ENCODE peak calls at places on chromosomes 2 and 18, in eight cellular contexts. G, P, E, J, K, U, T and O are unnamed samples.

GRCh38 chr2:130319536-130319935 is 23.2 kb upstream of the IMP4 start:
- DNase-seq in J (no peak), U (no peak), E (no peak), P (no peak), G (no peak), T (no peak), K (no peak), O (no peak)

GRCh38 chr2:131659168-131659572 is 131.5 kb downstream of the CCDC74A start:
- DNase-seq in E (no peak), T (no peak), U (no peak), G (no peak), K (no peak), J (no peak), P (no peak), O (no peak)

GRCh38 chr2:236119476-236119875 is 48.7 kb downstream of the GBX2 start:
- DNase-seq in J (no peak), E (no peak), K (no peak), U (no peak), G (no peak), T (no peak), P (no peak), O (no peak)

GRCh38 chr18:21069468-21069867 is 42.1 kb downstream of the ROCK1 start:
- DNase-seq in T (no peak), U (no peak), J (no peak), K (no peak), E (no peak), P (no peak), G (no peak), O (no peak)

GRCh38 chr2:149526689-149527088 is 60.9 kb downstream of the MMADHC start:
- DNase-seq in U (no peak), K (no peak), G (no peak), J (no peak), T (no peak), E (no peak), P (no peak), O (no peak)

GRCh38 chr2:233892793-233893192 is 24.4 kb upstream of the TRPM8 start:
- DNase-seq in G (no peak), P (no peak), J (no peak), U (no peak), E (no peak), K (no peak), T (no peak), O (peak; percentile 4)

GRCh38 chr2:100730290-100730868 is 89.6 kb upstream of the NPAS2 start:
- DNase-seq in P (no peak), G (peak; percentile 72), K (peak; percentile 66), U (peak; percentile 47), T (no peak), J (peak; percentile 81), E (peak; percentile 18), O (peak; percentile 76)

GRCh38 chr2:121722479-121722878 is 14.2 kb downstream of the NIFK start:
- DNase-seq in P (peak; percentile 28), T (no peak), J (no peak), G (no peak), U (no peak), K (no peak), E (no peak), O (no peak)

GRCh38 chr2:23464156-23464555 is 79.2 kb downstream of the KLHL29 start:
- DNase-seq in P (no peak), K (no peak), G (no peak), E (no peak), J (no peak), T (no peak), U (no peak), O (no peak)

GRCh38 chr2:167599228-167599627 is 648.2 kb downstream of the STK39 start:
- DNase-seq in E (no peak), U (no peak), G (no peak), K (no peak), T (no peak), P (no peak), J (no peak), O (no peak)

GRCh38 chr2:235849489-235849888 is 318.7 kb downstream of the GBX2 start:
- DNase-seq in J (no peak), T (no peak), G (peak; percentile 4), U (no peak), E (no peak), P (no peak), K (no peak), O (no peak)

GRCh38 chr2:198287706-198288105 is 483.3 kb downstream of the PLCL1 start:
- DNase-seq in E (no peak), G (no peak), U (no peak), T (no peak), P (no peak), K (no peak), J (no peak), O (no peak)

GRCh38 chr2:3605013-3605961 is 10.4 kb downstream of the COLEC11 start:
- DNase-seq in T (peak; percentile 74), P (no peak), G (peak; percentile 81), U (no peak), E (no peak), K (peak; percentile 27), J (no peak), O (peak; percentile 58)

GRCh38 chr2:85811173-85811849 is 57.5 kb downstream of the ATOH8 start:
- DNase-seq in U (no peak), J (peak; percentile 62), G (no peak), K (peak; percentile 48), E (no peak), T (peak; percentile 73), P (peak; percentile 45), O (no peak)

GRCh38 chr2:62197609-62198236 is 1.8 kb downstream of the B3GNT2 start:
- DNase-seq in T (peak; percentile 32), K (peak; percentile 57), U (no peak), P (no peak), E (peak; percentile 38), J (peak; percentile 71), G (peak; percentile 57), O (peak; percentile 42)

GRCh38 chr2:62196278-62196901 is 475 bp downstream of the B3GNT2 start:
- DNase-seq in E (peak; percentile 67), U (no peak), P (no peak), J (peak; percentile 82), K (peak; percentile 68), T (peak; percentile 62), G (peak; percentile 69), O (peak; percentile 59)

GRCh38 chr2:62198237-62198633 is 2.3 kb downstream of the B3GNT2 start:
- DNase-seq in U (no peak), P (no peak), E (no peak), J (no peak), G (no peak), T (no peak), K (no peak), O (no peak)

GRCh38 chr2:62195421-62196277 is at the start of gene B3GNT2:
- DNase-seq in K (peak; percentile 83), J (peak; percentile 91), T (peak; percentile 88), P (no peak), U (no peak), E (peak; percentile 81), G (peak; percentile 77), O (peak; percentile 78)

GRCh38 chr2:62197017-62197586 is 1.2 kb downstream of the B3GNT2 start:
- DNase-seq in G (no peak), K (no peak), J (peak; percentile 63), E (peak; percentile 58), T (peak; percentile 44), P (no peak), U (no peak), O (peak; percentile 15)
- TF ChIP-seq CTCF in G (no peak), K (no peak), J (no peak), E (peak; percentile 34), T (no peak), P (peak; percentile 8), U (no peak), O (no peak)

DNA sequence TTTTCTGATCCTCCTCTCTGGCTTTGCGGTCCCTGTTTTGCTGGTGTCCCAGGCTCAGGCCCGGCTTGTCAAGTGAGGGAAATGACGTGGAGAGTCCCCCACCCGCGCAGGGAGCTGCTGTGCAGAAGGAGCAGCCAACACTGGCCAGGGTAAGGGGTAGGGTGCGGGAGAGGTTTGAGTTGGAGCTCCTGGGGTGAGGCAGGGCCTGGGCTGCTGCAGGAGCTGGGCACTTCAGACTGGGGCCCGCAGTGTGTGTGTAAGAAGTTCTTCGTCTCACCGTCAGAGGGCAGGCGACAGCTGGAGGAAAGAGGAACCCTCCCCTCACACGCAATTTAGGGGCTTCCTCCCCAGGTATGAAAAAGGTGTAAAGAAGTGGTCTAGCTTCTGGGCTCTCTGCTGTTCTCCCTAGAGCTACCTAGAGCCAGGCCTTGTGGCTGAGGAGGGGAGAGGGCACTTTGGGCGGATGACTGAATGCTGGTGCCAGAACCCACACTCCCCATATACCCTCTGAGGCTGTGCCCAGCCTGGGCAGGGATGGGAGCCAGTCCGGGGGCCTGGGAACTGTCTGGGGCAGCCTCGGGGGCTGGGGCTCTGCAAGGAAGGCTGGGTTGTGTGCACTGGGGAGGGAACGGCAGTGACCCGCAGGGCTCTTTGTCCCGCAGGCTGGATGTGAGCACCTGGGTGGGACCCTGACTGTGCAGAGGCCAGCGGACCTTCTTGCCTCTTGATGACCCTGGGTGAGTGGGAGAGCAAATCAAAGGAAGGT is 11.8 kb downstream of the CELF4 start:
- DNase-seq in E (no peak), T (no peak), U (no peak), K (no peak), G (peak; percentile 69), J (no peak), P (no peak), O (no peak)
- TF ChIP-seq CTCF in E (no peak), T (no peak), U (peak; percentile 9), K (no peak), G (peak; percentile 43), J (no peak), P (peak; percentile 21), O (no peak)

DNA sequence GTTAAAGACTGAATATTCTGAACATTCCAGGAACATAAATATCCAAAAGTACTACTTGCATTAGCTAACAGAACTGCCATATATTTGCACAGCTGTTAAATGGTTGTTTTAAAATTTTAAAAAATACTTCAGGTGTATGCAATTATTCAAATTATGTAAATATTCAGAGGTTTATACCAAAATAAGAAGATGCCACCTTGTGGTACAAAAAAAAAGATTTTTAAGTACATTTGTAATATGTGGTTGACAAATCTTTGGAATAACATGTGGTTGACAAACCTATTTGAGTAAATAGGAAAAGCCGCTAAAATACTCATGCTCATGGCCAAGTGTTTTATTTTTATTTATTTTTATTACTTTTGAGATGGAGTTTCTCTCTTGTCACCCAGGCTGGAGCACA is 439.8 kb upstream of the FANCL start:
- DNase-seq in T (no peak), G (no peak), K (no peak), P (no peak), J (no peak), E (no peak), U (no peak), O (no peak)
- TF ChIP-seq CTCF in T (no peak), G (no peak), K (no peak), P (no peak), J (no peak), E (no peak), U (no peak), O (no peak)

DNA sequence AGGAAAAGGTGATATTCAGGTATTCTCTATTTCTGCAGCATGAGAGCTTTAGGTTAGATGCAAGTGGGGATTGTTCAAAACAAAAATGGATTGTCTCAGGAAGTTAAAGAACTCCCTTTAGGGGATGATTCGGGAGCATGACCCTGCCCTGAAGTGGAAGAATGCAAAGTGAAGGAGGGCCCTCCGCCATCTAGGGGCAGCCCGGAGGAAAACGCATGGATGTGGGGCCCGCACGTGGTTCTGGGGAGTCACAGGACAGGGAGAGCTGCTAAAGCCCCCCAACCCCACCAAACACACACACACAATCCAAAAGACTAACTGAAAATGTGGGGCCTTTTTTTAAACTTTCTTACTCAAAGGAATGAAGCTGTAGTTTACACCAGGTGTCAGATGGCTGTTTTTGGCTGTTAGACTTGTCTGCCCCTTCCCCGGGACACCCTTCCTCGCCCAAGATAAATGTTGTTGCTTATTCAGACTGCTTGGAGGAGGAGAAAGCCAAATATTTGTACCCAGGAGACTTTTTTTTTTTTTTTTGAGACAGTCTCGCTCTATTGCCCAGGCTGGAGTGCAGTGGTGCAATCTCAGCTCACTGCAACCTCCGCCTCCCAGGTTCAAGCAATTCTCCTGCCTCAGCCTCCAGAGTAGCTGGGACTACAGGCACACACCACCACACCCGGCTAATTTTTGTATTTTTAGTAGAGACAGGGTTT is 78.8 kb downstream of the HNRNPLL start:
- DNase-seq in E (no peak), J (no peak), G (peak; percentile 55), K (no peak), T (no peak), U (no peak), P (no peak), O (no peak)
- TF ChIP-seq CTCF in E (no peak), J (no peak), G (no peak), K (no peak), T (no peak), U (peak; percentile 43), P (no peak), O (no peak)